ENCODE peak calls at places on chromosomes 6 and 20, in nine cellular contexts. One of them, this sample, is unnamed.

GRCh38 chr20:2217857-2218529 is 77.8 kb upstream of the TGM3 start:
- DNase-seq in breast epithelium: no peak
- DNase-seq in CD4-positive, CD25-positive, alpha-beta regulatory T cell: no peak
- DNase-seq in cardiac muscle cell: no peak
- DNase-seq in foreskin keratinocyte: no peak
- DNase-seq in K562: no peak
- DNase-seq in transverse colon: peak; percentile 12
- DNase-seq in heart right ventricle: no peak
- DNase-seq in mesendoderm: no peak
- DNase-seq in this sample: no peak

GRCh38 chr20:56826306-56826970 is 197.3 kb downstream of the TFAP2C start:
- DNase-seq in breast epithelium: no peak
- DNase-seq in CD4-positive, CD25-positive, alpha-beta regulatory T cell: no peak
- DNase-seq in cardiac muscle cell: no peak
- DNase-seq in foreskin keratinocyte: no peak
- DNase-seq in K562: no peak
- DNase-seq in transverse colon: no peak
- DNase-seq in heart right ventricle: no peak
- DNase-seq in mesendoderm: no peak
- DNase-seq in this sample: no peak

GRCh38 chr20:2403291-2404052 is 22.8 kb downstream of the TGM6 start:
- DNase-seq in breast epithelium: no peak
- DNase-seq in CD4-positive, CD25-positive, alpha-beta regulatory T cell: no peak
- DNase-seq in cardiac muscle cell: no peak
- DNase-seq in foreskin keratinocyte: no peak
- DNase-seq in K562: no peak
- DNase-seq in transverse colon: no peak
- DNase-seq in heart right ventricle: no peak
- DNase-seq in mesendoderm: no peak
- DNase-seq in this sample: no peak

GRCh38 chr20:63101781-63102719 is 95.3 kb upstream of the BHLHE23 start:
- DNase-seq in breast epithelium: no peak
- DNase-seq in CD4-positive, CD25-positive, alpha-beta regulatory T cell: peak; percentile 33
- DNase-seq in cardiac muscle cell: peak; percentile 17
- DNase-seq in foreskin keratinocyte: peak; percentile 43
- DNase-seq in K562: no peak
- DNase-seq in transverse colon: peak; percentile 44
- DNase-seq in heart right ventricle: peak; percentile 36
- DNase-seq in mesendoderm: peak; percentile 52
- DNase-seq in this sample: peak; percentile 42

GRCh38 chr6:156630613-156631302 is 146.4 kb upstream of the ARID1B start:
- DNase-seq in breast epithelium: no peak
- DNase-seq in CD4-positive, CD25-positive, alpha-beta regulatory T cell: no peak
- DNase-seq in cardiac muscle cell: no peak
- DNase-seq in foreskin keratinocyte: no peak
- DNase-seq in K562: no peak
- DNase-seq in transverse colon: no peak
- DNase-seq in heart right ventricle: no peak
- DNase-seq in mesendoderm: no peak
- DNase-seq in this sample: no peak

GRCh38 chr6:26033132-26033941 is 53.9 kb upstream of the HFE start:
- DNase-seq in breast epithelium: no peak
- DNase-seq in CD4-positive, CD25-positive, alpha-beta regulatory T cell: peak; percentile 48
- DNase-seq in cardiac muscle cell: peak; percentile 88
- DNase-seq in foreskin keratinocyte: peak; percentile 97
- DNase-seq in K562: peak; percentile 75
- DNase-seq in transverse colon: peak; percentile 62
- DNase-seq in heart right ventricle: peak; percentile 54
- DNase-seq in mesendoderm: peak; percentile 98
- DNase-seq in this sample: peak; percentile 78

GRCh38 chr20:50786703-50787102 is 8.2 kb upstream of the BCAS4 start:
- DNase-seq in breast epithelium: no peak
- DNase-seq in CD4-positive, CD25-positive, alpha-beta regulatory T cell: no peak
- DNase-seq in cardiac muscle cell: no peak
- DNase-seq in foreskin keratinocyte: no peak
- DNase-seq in K562: no peak
- DNase-seq in transverse colon: no peak
- DNase-seq in heart right ventricle: no peak
- DNase-seq in mesendoderm: no peak
- DNase-seq in this sample: no peak

GRCh38 chr6:26388014-26388413 is 5.1 kb downstream of the BTN2A2 start:
- DNase-seq in breast epithelium: no peak
- DNase-seq in CD4-positive, CD25-positive, alpha-beta regulatory T cell: no peak
- DNase-seq in cardiac muscle cell: peak; percentile 11
- DNase-seq in foreskin keratinocyte: no peak
- DNase-seq in K562: no peak
- DNase-seq in transverse colon: no peak
- DNase-seq in heart right ventricle: no peak
- DNase-seq in mesendoderm: peak; percentile 73
- DNase-seq in this sample: no peak

GRCh38 chr6:142566628-142567396 is 265.0 kb downstream of the ADGRG6 start:
- DNase-seq in breast epithelium: no peak
- DNase-seq in CD4-positive, CD25-positive, alpha-beta regulatory T cell: peak; percentile 4
- DNase-seq in cardiac muscle cell: peak; percentile 70
- DNase-seq in foreskin keratinocyte: peak; percentile 58
- DNase-seq in K562: peak; percentile 79
- DNase-seq in transverse colon: peak; percentile 38
- DNase-seq in heart right ventricle: no peak
- DNase-seq in mesendoderm: peak; percentile 84
- DNase-seq in this sample: peak; percentile 41

GRCh38 chr6:46098678-46099077 is 31.1 kb upstream of the ENPP4 start:
- DNase-seq in breast epithelium: peak; percentile 67
- DNase-seq in CD4-positive, CD25-positive, alpha-beta regulatory T cell: no peak
- DNase-seq in cardiac muscle cell: no peak
- DNase-seq in foreskin keratinocyte: no peak
- DNase-seq in K562: no peak
- DNase-seq in transverse colon: peak; percentile 69
- DNase-seq in heart right ventricle: peak; percentile 19
- DNase-seq in mesendoderm: no peak
- DNase-seq in this sample: no peak

GRCh38 chr6:151485616-151486015 is 8.2 kb upstream of the CCDC170 start:
- DNase-seq in breast epithelium: no peak
- DNase-seq in CD4-positive, CD25-positive, alpha-beta regulatory T cell: no peak
- DNase-seq in cardiac muscle cell: no peak
- DNase-seq in foreskin keratinocyte: peak; percentile 68
- DNase-seq in K562: no peak
- DNase-seq in transverse colon: no peak
- DNase-seq in heart right ventricle: no peak
- DNase-seq in mesendoderm: no peak
- DNase-seq in this sample: no peak

GRCh38 chr6:130223508-130223907 is 757 bp upstream of the SAMD3 start:
- DNase-seq in breast epithelium: no peak
- DNase-seq in CD4-positive, CD25-positive, alpha-beta regulatory T cell: peak; percentile 35
- DNase-seq in cardiac muscle cell: no peak
- DNase-seq in foreskin keratinocyte: peak; percentile 51
- DNase-seq in K562: no peak
- DNase-seq in transverse colon: peak; percentile 36
- DNase-seq in heart right ventricle: no peak
- DNase-seq in mesendoderm: no peak
- DNase-seq in this sample: peak; percentile 87

DNA sequence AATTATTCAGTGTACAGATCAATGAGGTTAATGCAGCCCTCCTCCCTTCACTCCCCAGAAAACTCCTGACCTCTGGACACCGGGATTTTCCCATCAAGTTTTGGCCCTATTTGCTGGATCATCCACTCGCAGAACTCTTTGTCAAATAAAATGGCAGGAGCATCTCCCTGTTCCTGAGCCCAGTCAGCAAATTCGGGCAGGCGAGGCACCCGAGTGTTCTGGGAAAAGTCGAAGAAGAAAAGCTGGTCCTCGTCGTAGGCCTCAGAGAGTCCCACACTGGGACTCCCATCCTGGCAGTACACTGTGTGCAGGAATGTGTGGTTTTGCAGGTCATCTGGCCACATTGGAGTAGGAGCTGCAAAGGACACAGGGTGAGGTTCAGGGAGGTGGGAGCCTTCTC is 2.4 kb downstream of the HLA-DMA start:
- DNase-seq in breast epithelium: no peak
- DNase-seq in CD4-positive, CD25-positive, alpha-beta regulatory T cell: no peak
- DNase-seq in cardiac muscle cell: no peak
- DNase-seq in foreskin keratinocyte: no peak
- DNase-seq in K562: no peak
- DNase-seq in transverse colon: no peak
- DNase-seq in heart right ventricle: no peak
- DNase-seq in mesendoderm: no peak
- DNase-seq in this sample: no peak
- H3K4me1 ChIP-seq in breast epithelium: no peaks in the 10 kb centered on the region
- H3K4me1 ChIP-seq in CD4-positive, CD25-positive, alpha-beta regulatory T cell: peaks cover 24% of the 10 kb centered on the region
- H3K4me1 ChIP-seq in cardiac muscle cell: no peaks in the 10 kb centered on the region
- H3K4me1 ChIP-seq in foreskin keratinocyte: no peaks in the 10 kb centered on the region
- H3K4me1 ChIP-seq in K562: no peaks in the 10 kb centered on the region
- H3K4me1 ChIP-seq in transverse colon: peaks cover 5% of the 10 kb centered on the region
- H3K4me1 ChIP-seq in heart right ventricle: peaks cover 16% of the 10 kb centered on the region
- H3K4me1 ChIP-seq in mesendoderm: peaks cover 3% of the 10 kb centered on the region
- H3K4me1 ChIP-seq in this sample: peaks cover 26% of the 10 kb centered on the region

GRCh38 chr6:11229267-11230043 is 3.0 kb downstream of the NEDD9 start:
- DNase-seq in breast epithelium: no peak
- DNase-seq in CD4-positive, CD25-positive, alpha-beta regulatory T cell: no peak
- DNase-seq in cardiac muscle cell: peak; percentile 55
- DNase-seq in foreskin keratinocyte: peak; percentile 76
- DNase-seq in K562: no peak
- DNase-seq in transverse colon: no peak
- DNase-seq in heart right ventricle: no peak
- DNase-seq in mesendoderm: peak; percentile 82
- DNase-seq in this sample: no peak
- H3K27ac ChIP-seq in breast epithelium: peak overlapping the region; percentile 98
- H3K27ac ChIP-seq in CD4-positive, CD25-positive, alpha-beta regulatory T cell: no peak overlapping the region
- H3K27ac ChIP-seq in cardiac muscle cell: peak overlapping the region; percentile 47
- H3K27ac ChIP-seq in foreskin keratinocyte: peak overlapping the region; percentile 76
- H3K27ac ChIP-seq in K562: no peak overlapping the region
- H3K27ac ChIP-seq in transverse colon: peak overlapping the region; percentile 93
- H3K27ac ChIP-seq in heart right ventricle: peak overlapping the region; percentile 79
- H3K27ac ChIP-seq in mesendoderm: no peak overlapping the region
- H3K27ac ChIP-seq in this sample: no peak overlapping the region

DNA sequence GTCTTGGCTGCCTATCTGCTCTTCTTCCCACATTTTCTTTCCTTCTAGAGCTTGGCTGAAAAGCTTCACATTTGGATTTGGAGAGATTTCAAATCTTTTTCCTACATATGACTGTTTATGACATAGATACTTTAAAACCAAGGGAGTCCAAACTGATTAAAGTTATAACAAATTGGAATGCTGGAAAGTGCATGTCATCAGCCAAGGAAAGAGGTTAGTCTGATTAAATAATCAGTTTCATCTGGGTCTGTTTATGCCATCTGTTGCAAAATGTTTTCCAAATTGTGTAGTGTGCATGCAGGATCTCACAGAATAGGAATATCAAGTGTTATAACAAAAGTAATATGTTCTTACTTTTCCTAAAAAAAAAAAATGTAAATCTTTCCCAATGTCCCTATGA is 230.3 kb upstream of the FOXQ1 start:
- DNase-seq in breast epithelium: no peak
- DNase-seq in CD4-positive, CD25-positive, alpha-beta regulatory T cell: no peak
- DNase-seq in cardiac muscle cell: no peak
- DNase-seq in foreskin keratinocyte: no peak
- DNase-seq in K562: no peak
- DNase-seq in transverse colon: no peak
- DNase-seq in heart right ventricle: no peak
- DNase-seq in mesendoderm: no peak
- DNase-seq in this sample: no peak
- H3K27me3 ChIP-seq in breast epithelium: no peaks in the 10 kb centered on the region
- H3K27me3 ChIP-seq in CD4-positive, CD25-positive, alpha-beta regulatory T cell: no peaks in the 10 kb centered on the region
- H3K27me3 ChIP-seq in cardiac muscle cell: no peaks in the 10 kb centered on the region
- H3K27me3 ChIP-seq in foreskin keratinocyte: no peaks in the 10 kb centered on the region
- H3K27me3 ChIP-seq in K562: peaks cover 58% of the 10 kb centered on the region
- H3K27me3 ChIP-seq in transverse colon: no peaks in the 10 kb centered on the region
- H3K27me3 ChIP-seq in heart right ventricle: no peaks in the 10 kb centered on the region
- H3K27me3 ChIP-seq in mesendoderm: no peaks in the 10 kb centered on the region
- H3K27me3 ChIP-seq in this sample: no peaks in the 10 kb centered on the region

DNA sequence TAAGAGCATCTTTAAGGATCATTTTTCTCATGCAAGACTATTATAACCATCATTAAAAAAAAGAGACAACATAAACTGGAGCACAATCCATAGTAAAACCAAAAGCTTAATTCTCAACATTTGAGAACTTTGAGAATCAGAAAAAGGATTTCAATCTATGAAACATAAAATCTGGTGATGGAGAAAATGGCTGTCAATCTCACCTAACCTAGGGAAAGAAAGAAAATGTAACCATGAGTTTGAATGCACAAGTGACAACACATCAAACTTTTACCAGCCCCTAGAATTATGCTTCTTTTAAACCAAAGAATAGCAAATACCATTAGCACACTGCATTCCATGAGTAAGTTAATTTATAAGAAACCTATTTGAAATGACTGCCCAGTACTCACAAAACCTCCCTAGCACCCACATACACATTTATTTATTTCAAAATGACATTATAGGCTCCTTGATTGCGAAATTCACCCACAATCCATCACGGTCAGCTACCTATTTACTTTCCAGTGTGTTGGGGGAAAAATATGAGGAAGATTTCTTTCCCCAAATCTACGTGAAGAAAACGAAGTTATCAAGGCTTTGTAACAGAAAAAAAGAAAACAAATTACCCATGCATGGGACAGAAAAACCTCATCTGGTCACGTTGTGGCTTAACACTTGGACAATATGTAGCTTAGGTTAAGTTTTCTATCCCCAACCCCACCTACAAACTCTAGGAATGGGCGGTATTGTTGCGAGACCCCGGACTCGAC is 804 bp downstream of the ASCC3 start:
- DNase-seq in breast epithelium: no peak
- DNase-seq in CD4-positive, CD25-positive, alpha-beta regulatory T cell: no peak
- DNase-seq in cardiac muscle cell: no peak
- DNase-seq in foreskin keratinocyte: peak; percentile 45
- DNase-seq in K562: no peak
- DNase-seq in transverse colon: no peak
- DNase-seq in heart right ventricle: no peak
- DNase-seq in mesendoderm: no peak
- DNase-seq in this sample: no peak
- H3K4me1 ChIP-seq in breast epithelium: no peaks in the 10 kb centered on the region
- H3K4me1 ChIP-seq in CD4-positive, CD25-positive, alpha-beta regulatory T cell: peaks cover 30% of the 10 kb centered on the region
- H3K4me1 ChIP-seq in cardiac muscle cell: peaks cover 19% of the 10 kb centered on the region
- H3K4me1 ChIP-seq in foreskin keratinocyte: peaks cover 13% of the 10 kb centered on the region
- H3K4me1 ChIP-seq in K562: peaks cover 7% of the 10 kb centered on the region
- H3K4me1 ChIP-seq in transverse colon: peaks cover 27% of the 10 kb centered on the region
- H3K4me1 ChIP-seq in heart right ventricle: peaks cover 41% of the 10 kb centered on the region
- H3K4me1 ChIP-seq in mesendoderm: peaks cover 10% of the 10 kb centered on the region
- H3K4me1 ChIP-seq in this sample: peaks cover 33% of the 10 kb centered on the region

This sample was measured in CD8-positive, alpha-beta memory T cell.